ENCODE peak calls at places on chromosomes 13 and 19, in seven cellular contexts. L, J, R, Y, I, E and M are unnamed samples.

GRCh38 chr19:13262450-13262849 is 112.2 kb downstream of the IER2 start:
- DNase-seq in L (peak; percentile 61), J (no peak), R (peak; percentile 33), Y (no peak), I (peak; percentile 65), E (no peak), M (no peak)

GRCh38 chr19:51686171-51686570 is 7.0 kb upstream of the SPACA6 start:
- DNase-seq in L (no peak), J (no peak), R (no peak), Y (no peak), I (peak; percentile 36), E (no peak), M (no peak)

GRCh38 chr13:66159526-66159925 is 1070.6 kb downstream of the PCDH9 start:
- DNase-seq in L (no peak), J (no peak), R (no peak), Y (no peak), I (no peak), E (no peak), M (no peak)

GRCh38 chr19:27974082-27974513 is 1238.9 kb downstream of the UQCRFS1 start:
- DNase-seq in L (no peak), J (peak; percentile 32), R (peak; percentile 80), Y (peak; percentile 52), I (no peak), E (no peak), M (peak; percentile 44)

GRCh38 chr19:15432629-15433518 is 14.1 kb upstream of the AKAP8L start:
- DNase-seq in L (peak; percentile 87), J (peak; percentile 87), R (peak; percentile 93), Y (peak; percentile 94), I (peak; percentile 92), E (peak; percentile 92), M (peak; percentile 90)

GRCh38 chr13:113518080-113518803 is 27.7 kb upstream of the DCUN1D2 start:
- DNase-seq in L (no peak), J (no peak), R (no peak), Y (no peak), I (no peak), E (no peak), M (no peak)

GRCh38 chr13:95706356-95706755 is 29.4 kb downstream of the DNAJC3 start:
- DNase-seq in L (no peak), J (no peak), R (no peak), Y (no peak), I (no peak), E (no peak), M (no peak)

GRCh38 chr13:81393686-81394085 is 1052.8 kb upstream of the SPRY2 start:
- DNase-seq in L (no peak), J (no peak), R (peak; percentile 62), Y (no peak), I (peak; percentile 12), E (no peak), M (no peak)

GRCh38 chr13:31166591-31166990 is 4.9 kb upstream of the HSPH1 start:
- DNase-seq in L (peak; percentile 67), J (no peak), R (no peak), Y (no peak), I (no peak), E (no peak), M (no peak)

GRCh38 chr13:43307921-43308433 is 284.6 kb downstream of the DNAJC15 start:
- DNase-seq in L (peak; percentile 87), J (no peak), R (no peak), Y (no peak), I (peak; percentile 92), E (no peak), M (no peak)

GRCh38 chr13:21550918-21551317 is 53.1 kb downstream of the MICU2 start:
- DNase-seq in L (no peak), J (no peak), R (no peak), Y (no peak), I (no peak), E (no peak), M (no peak)

GRCh38 chr13:106186366-106187030 is 349.0 kb downstream of the EFNB2 start:
- DNase-seq in L (peak; percentile 9), J (no peak), R (no peak), Y (no peak), I (no peak), E (no peak), M (no peak)

GRCh38 chr19:2446390-2446789 is 10.4 kb downstream of the LMNB2 start:
- DNase-seq in L (no peak), J (no peak), R (no peak), Y (no peak), I (no peak), E (no peak), M (no peak)

GRCh38 chr19:13633109-13633508 is 126.8 kb upstream of the CACNA1A start:
- DNase-seq in L (peak; percentile 79), J (peak; percentile 20), R (no peak), Y (no peak), I (no peak), E (no peak), M (peak; percentile 49)

GRCh38 chr13:73449258-73449657 is 390.5 kb downstream of the KLF5 start:
- DNase-seq in L (peak; percentile 13), J (no peak), R (no peak), Y (no peak), I (no peak), E (no peak), M (no peak)

GRCh38 chr19:46471116-46471733 is at the start of gene PNMA8A:
- DNase-seq in L (peak; percentile 57), J (peak; percentile 94), R (peak; percentile 91), Y (peak; percentile 94), I (peak; percentile 84), E (peak; percentile 38), M (peak; percentile 95)

GRCh38 chr19:1074512-1075283 is 7.7 kb downstream of the ARHGAP45 start:
- DNase-seq in L (no peak), J (no peak), R (no peak), Y (no peak), I (no peak), E (peak; percentile 54), M (no peak)

GRCh38 chr19:56837892-56838679 is 2.4 kb downstream of the PEG3 start:
- DNase-seq in L (no peak), J (peak; percentile 75), R (peak; percentile 88), Y (no peak), I (no peak), E (peak; percentile 83), M (no peak)

GRCh38 chr13:79547821-79548220 is 66.9 kb downstream of the NDFIP2 start:
- DNase-seq in L (no peak), J (peak; percentile 5), R (no peak), Y (no peak), I (no peak), E (no peak), M (no peak)

GRCh38 chr19:46716013-46716671 is 772 bp downstream of the PRKD2 start:
- DNase-seq in L (no peak), J (no peak), R (peak; percentile 39), Y (peak; percentile 77), I (peak; percentile 37), E (no peak), M (peak; percentile 48)

GRCh38 chr13:107642841-107643240 is 572.5 kb downstream of the LIG4 start:
- DNase-seq in L (peak; percentile 55), J (no peak), R (no peak), Y (no peak), I (no peak), E (no peak), M (no peak)

GRCh38 chr19:50890422-50891252 is 17.4 kb downstream of the KLK2 start:
- DNase-seq in L (peak; percentile 15), J (no peak), R (no peak), Y (no peak), I (no peak), E (no peak), M (no peak)

GRCh38 chr13:21137696-21138095 is 38.7 kb downstream of the SKA3 start:
- DNase-seq in L (peak; percentile 49), J (no peak), R (peak; percentile 27), Y (no peak), I (peak; percentile 44), E (peak; percentile 56), M (no peak)

GRCh38 chr19:40247178-40247577 is 20.7 kb upstream of the CCNP start:
- DNase-seq in L (no peak), J (no peak), R (no peak), Y (no peak), I (no peak), E (no peak), M (no peak)

DNA sequence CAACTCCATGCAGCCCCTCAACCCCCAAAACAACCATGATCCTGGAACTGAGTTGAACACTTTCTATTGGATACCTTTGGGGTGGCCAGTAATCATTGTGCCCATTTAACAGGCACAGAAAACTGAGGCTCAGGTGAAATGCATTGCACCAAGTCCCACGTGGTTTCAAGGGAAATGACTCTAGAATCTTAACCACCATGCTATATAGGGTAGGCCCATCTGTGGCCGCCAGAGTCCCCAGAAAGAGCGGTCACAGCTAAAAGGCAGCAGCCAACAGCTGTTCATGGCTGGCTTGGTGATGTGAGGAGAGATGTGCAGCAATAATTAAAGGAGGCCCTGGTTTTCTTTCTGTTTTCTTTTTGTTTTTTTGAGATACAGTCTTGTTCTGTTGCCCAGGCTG is 2.6 kb downstream of the CNN1 start:
- DNase-seq in L (no peak), J (no peak), R (no peak), Y (no peak), I (no peak), E (no peak), M (no peak)
- H3K4me2 ChIP-seq in L (no peak overlapping the region), J (no peak overlapping the region), R (no peak overlapping the region), Y (no peak overlapping the region), I (no peak overlapping the region), E (no peak overlapping the region), M (no peak overlapping the region)

DNA sequence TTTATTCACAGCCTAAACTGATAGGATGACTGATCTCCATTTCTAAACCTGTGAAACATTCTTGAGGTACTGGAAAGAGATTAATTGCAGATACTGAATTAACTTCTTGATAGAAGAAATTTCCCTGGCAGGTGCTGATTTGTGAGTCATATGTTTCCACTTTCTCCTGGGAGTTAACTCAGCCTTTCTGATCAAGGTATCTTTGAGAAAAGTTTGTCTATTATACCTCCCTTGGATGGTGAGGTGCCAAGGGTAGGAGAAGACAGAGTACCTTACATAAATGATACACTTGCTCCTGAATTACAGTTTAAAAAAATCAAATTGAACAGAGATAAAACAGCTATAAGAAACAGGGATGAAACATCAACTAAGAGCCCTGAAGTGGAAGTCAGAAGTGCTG is 123.0 kb downstream of the RGCC start:
- DNase-seq in L (no peak), J (no peak), R (no peak), Y (no peak), I (no peak), E (no peak), M (no peak)
- H4K8ac ChIP-seq in L (no peak overlapping the region), J (no peak overlapping the region), R (no peak overlapping the region), Y (no peak overlapping the region), I (no peak overlapping the region), E (no peak overlapping the region), M (no peak overlapping the region)

GRCh38 chr19:18741124-18741493 is 50.0 kb downstream of the COMP start:
- DNase-seq in L (no peak), J (no peak), R (no peak), Y (no peak), I (no peak), E (no peak), M (no peak)
- H3K4me2 ChIP-seq in L (no peak overlapping the region), J (no peak overlapping the region), R (no peak overlapping the region), Y (no peak overlapping the region), I (no peak overlapping the region), E (no peak overlapping the region), M (no peak overlapping the region)

DNA sequence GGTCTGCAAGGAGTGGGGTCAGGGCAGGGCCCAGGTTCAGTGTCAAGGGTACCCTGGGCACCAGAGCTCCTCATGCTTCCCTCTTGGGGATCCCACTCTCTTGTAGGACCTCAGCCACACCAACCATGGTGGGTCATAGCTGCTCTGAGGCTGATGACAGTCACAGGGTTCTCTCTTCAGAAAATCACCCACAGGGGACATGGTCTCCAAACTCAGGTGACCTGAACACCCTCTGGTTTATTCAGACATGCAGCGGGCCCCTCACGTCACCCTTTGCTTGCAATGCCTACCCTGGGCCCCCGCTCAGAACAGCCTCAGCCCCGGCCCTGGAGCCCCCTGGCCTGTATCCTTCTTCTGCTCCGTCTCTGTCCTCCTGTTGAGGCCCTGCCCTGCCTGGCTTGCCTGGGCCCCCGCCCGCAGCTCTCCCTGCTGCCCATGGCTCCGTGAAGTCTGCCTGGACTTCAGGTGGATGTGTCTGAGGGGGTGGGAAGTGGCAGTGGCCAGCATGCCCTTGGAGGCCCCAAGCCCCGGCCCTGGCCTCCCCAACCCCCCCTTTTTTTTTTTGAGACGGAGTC is 20.4 kb downstream of the CHERP start:
- DNase-seq in L (no peak), J (no peak), R (no peak), Y (no peak), I (no peak), E (no peak), M (no peak)
- H4K8ac ChIP-seq in L (no peak overlapping the region), J (no peak overlapping the region), R (no peak overlapping the region), Y (no peak overlapping the region), I (no peak overlapping the region), E (no peak overlapping the region), M (no peak overlapping the region)